ENCODE peak calls at places on chromosomes 7 and 10, in nine cellular contexts. W is GM20000; U is activated CD8-positive, alpha-beta T cell treated with anti-CD3 and anti-CD28 coated beads for 36 hours; M is stomach; K is fibroblast of lung; V is Peyer's patch; D is PC-9; H is tibial artery; C is RWPE2. N is an unnamed sample.
A peak's percentile ranks its signal among the peaks of the same experiment; 100 is the strongest.

GRCh38 chr7:125444864-125445263 is 515.2 kb upstream of the POT1 start:
- DNase-seq in W (no peak), C (no peak), K (no peak), D (no peak), M (no peak), H (no peak), U (no peak), V (no peak), N (no peak)

GRCh38 chr7:17318146-17318545 is 19.7 kb downstream of the AHR start:
- DNase-seq in C (no peak), V (no peak), H (no peak), K (peak; percentile 59), M (no peak), U (no peak), D (no peak), W (no peak), N (no peak)

GRCh38 chr7:116547347-116547746 is 22.5 kb downstream of the CAV1 start:
- DNase-seq in K (peak; percentile 34), M (no peak), D (no peak), V (no peak), H (no peak), C (no peak), W (no peak), U (no peak), N (no peak)

GRCh38 chr7:42522227-42522991 is 285.4 kb upstream of the GLI3 start:
- DNase-seq in H (no peak), M (no peak), W (no peak), U (no peak), V (no peak), D (no peak), K (peak; percentile 31), C (no peak), N (no peak)

GRCh38 chr10:108673756-108674155 is 1249.6 kb downstream of the XPNPEP1 start:
- DNase-seq in V (no peak), D (no peak), W (no peak), K (no peak), H (no peak), U (no peak), M (no peak), C (no peak), N (no peak)

GRCh38 chr7:77537136-77537594 is at the start of gene PTPN12:
- DNase-seq in D (no peak), U (no peak), W (no peak), K (no peak), C (no peak), M (no peak), V (no peak), H (no peak), N (no peak)

GRCh38 chr10:122955892-122956291 is 1.9 kb upstream of the C10orf88 start:
- DNase-seq in M (no peak), H (no peak), U (no peak), D (no peak), K (no peak), C (no peak), W (no peak), V (no peak), N (no peak)

GRCh38 chr7:152866791-152867481 is 107.4 kb downstream of the ACTR3B start:
- DNase-seq in M (peak; percentile 8), D (no peak), H (no peak), V (no peak), U (no peak), K (no peak), C (no peak), W (no peak), N (no peak)

GRCh38 chr10:96719850-96720421 is 378 bp downstream of the PIK3AP1 start:
- DNase-seq in U (peak; percentile 85), V (peak; percentile 93), D (no peak), C (no peak), M (peak; percentile 67), H (peak; percentile 73), K (no peak), W (peak; percentile 88), N (peak; percentile 72)

GRCh38 chr7:15862781-15863165 is 176.3 kb upstream of the MEOX2 start:
- DNase-seq in V (no peak), K (peak; percentile 15), C (no peak), W (no peak), H (no peak), M (no peak), U (no peak), D (no peak), N (no peak)

GRCh38 chr7:114345494-114345893 is 69.1 kb upstream of the FOXP2 start:
- DNase-seq in K (peak; percentile 68), W (no peak), M (no peak), V (no peak), H (no peak), C (no peak), U (no peak), D (no peak), N (no peak)
- TF ChIP-seq CTCF in K (no peak), W (no peak), M (no peak), V (no peak), H (no peak), C (no peak), U (no peak), D (no peak), N (no peak)

GRCh38 chr7:71322201-71322600 is 190.3 kb downstream of the GALNT17 start:
- DNase-seq in H (no peak), M (no peak), D (no peak), V (no peak), W (no peak), U (no peak), C (no peak), K (no peak), N (no peak)
- TF ChIP-seq CTCF in H (no peak), M (no peak), D (no peak), V (no peak), W (no peak), U (no peak), C (no peak), K (no peak), N (no peak)

DNA sequence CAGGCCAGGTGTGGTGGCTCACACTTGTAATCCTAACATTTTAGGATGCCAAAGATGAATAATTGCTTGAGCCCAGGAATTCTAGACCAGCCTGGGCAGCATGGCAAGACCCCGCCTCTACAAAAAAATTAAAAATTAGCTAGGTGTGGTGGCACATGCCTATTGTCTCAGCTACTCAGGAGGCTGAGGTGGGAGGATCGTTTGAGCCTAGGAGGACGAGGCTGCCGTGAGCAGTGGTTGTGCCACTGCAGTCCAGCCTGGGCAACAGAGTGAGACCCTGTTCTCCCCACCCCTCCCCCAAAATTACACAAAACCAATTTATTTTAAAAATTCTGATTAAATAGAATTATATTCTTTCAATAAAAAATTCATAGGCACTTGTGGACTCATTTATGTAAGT is 39.0 kb downstream of the ABCB1 start:
- DNase-seq in D (no peak), H (no peak), K (no peak), V (no peak), U (no peak), M (no peak), W (no peak), C (no peak), N (no peak)
- TF ChIP-seq CTCF in D (no peak), H (no peak), K (no peak), V (no peak), U (no peak), M (no peak), W (no peak), C (no peak), N (no peak)

DNA sequence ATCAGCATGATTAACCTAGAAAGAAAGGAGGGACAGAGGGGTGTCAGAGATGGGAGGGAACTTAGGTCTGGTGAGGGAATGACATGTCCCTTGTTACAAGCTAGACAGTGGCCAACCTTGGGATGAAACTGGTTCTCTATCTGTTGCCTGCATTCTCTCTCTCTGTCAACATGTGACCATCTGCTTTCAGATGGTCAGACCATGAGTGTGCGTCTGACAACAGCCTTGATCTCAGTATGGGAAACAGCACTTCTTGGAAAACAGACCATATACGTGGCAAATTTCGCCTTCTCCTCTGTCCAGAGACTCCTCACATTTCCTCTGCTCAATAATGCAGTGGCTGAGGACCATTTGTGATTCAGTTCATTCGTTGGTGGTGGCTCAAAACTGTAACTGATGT is 845.9 kb downstream of the TYW1 start:
- DNase-seq in H (no peak), M (no peak), D (no peak), U (no peak), V (no peak), W (no peak), C (no peak), K (no peak), N (no peak)
- TF ChIP-seq CTCF in H (no peak), M (no peak), D (no peak), U (no peak), V (no peak), W (no peak), C (no peak), K (no peak), N (no peak)

GRCh38 chr7:43534110-43534509 is 48.8 kb upstream of the STK17A start:
- DNase-seq in W (no peak), M (no peak), H (no peak), U (no peak), K (peak; percentile 78), D (no peak), C (no peak), V (no peak), N (no peak)
- TF ChIP-seq CTCF in W (no peak), M (no peak), H (no peak), U (no peak), K (no peak), D (no peak), C (no peak), V (no peak), N (no peak)

GRCh38 chr7:2821161-2821841 is 22.8 kb downstream of the GNA12 start:
- DNase-seq in V (no peak), C (no peak), H (no peak), M (no peak), U (peak; percentile 13), K (peak; percentile 74), D (peak; percentile 86), W (peak; percentile 61), N (no peak)
- TF ChIP-seq CTCF in V (no peak), C (no peak), H (no peak), M (no peak), U (no peak), K (no peak), D (peak; percentile 26), W (no peak), N (no peak)

DNA sequence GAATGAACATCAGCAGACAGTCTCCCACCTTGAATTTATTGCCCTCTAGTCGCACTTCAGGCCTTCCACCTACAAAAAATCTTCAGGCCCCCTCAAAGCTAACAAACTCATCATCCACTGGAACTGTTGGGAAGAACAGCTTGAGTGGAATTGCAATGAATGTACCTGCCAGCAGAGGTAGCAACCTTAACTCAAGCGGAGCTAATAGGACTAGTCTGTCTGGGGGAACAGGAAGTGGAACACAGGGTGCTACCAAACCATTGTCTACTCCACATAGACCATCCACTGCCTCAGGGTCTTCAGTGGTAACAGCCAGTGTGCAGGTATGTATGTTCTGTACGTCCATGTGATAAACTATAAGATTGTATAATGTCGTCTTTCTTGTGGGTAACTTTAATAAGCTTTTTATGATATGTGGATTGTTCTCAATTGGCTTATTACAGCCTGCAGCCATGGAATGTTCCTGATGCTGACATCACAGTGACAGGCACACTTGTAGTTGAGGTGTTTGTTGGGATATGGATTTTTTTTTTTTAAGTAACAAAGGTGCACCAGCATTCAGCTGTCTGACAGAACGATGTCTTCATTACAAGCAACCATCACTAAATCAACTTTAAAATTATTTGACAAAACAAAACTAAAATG is 53.3 kb downstream of the UBN2 start:
- DNase-seq in U (no peak), C (no peak), H (no peak), W (no peak), V (no peak), K (no peak), M (no peak), D (no peak), N (no peak)
- TF ChIP-seq CTCF in U (no peak), C (no peak), H (no peak), W (no peak), V (no peak), K (no peak), M (no peak), D (no peak), N (no peak)

N was measured in natural killer cell.